ENCODE peak calls at places on chromosomes 7 and 10, in seven cellular contexts. E, L, M, V, Z, F and O are unnamed samples.
A peak's percentile ranks its signal among the peaks of the same experiment; 100 is the strongest.

GRCh38 chr10:72425133-72425532 is 70.4 kb upstream of the DNAJB12 start:
- DNase-seq in E (no peak), L (no peak), M (no peak), V (no peak), Z (no peak), F (no peak), O (no peak)

GRCh38 chr10:4770766-4771553 is 55.0 kb upstream of the AKR1E2 start:
- DNase-seq in E (no peak), L (no peak), M (peak; percentile 77), V (no peak), Z (no peak), F (no peak), O (peak; percentile 98)

GRCh38 chr10:97718659-97719142 is 5.2 kb downstream of the MARVELD1 start:
- DNase-seq in E (no peak), L (no peak), M (no peak), V (no peak), Z (no peak), F (peak; percentile 94), O (peak; percentile 99)

GRCh38 chr7:132456418-132456817 is 119.9 kb downstream of the PLXNA4 start:
- DNase-seq in E (no peak), L (no peak), M (no peak), V (no peak), Z (no peak), F (no peak), O (no peak)

GRCh38 chr7:80942261-80943041 is 23.6 kb upstream of the SEMA3C start:
- DNase-seq in E (no peak), L (peak; percentile 37), M (peak; percentile 97), V (peak; percentile 35), Z (no peak), F (peak; percentile 31), O (peak; percentile 100)

GRCh38 chr7:79221211-79221610 is 232.3 kb downstream of the MAGI2 start:
- DNase-seq in E (no peak), L (no peak), M (no peak), V (no peak), Z (no peak), F (peak; percentile 44), O (no peak)

GRCh38 chr10:71982269-71983178 is 18.3 kb downstream of the CHST3 start:
- DNase-seq in E (no peak), L (no peak), M (no peak), V (no peak), Z (no peak), F (no peak), O (no peak)

GRCh38 chr10:24320373-24320772 is 111.4 kb downstream of the KIAA1217 start:
- DNase-seq in E (no peak), L (no peak), M (no peak), V (no peak), Z (no peak), F (no peak), O (no peak)

GRCh38 chr7:43390601-43391000 is 192.3 kb upstream of the STK17A start:
- DNase-seq in E (no peak), L (no peak), M (no peak), V (no peak), Z (no peak), F (no peak), O (no peak)

GRCh38 chr10:110487411-110488123 is 10.1 kb upstream of the DUSP5 start:
- DNase-seq in E (no peak), L (no peak), M (no peak), V (no peak), Z (no peak), F (no peak), O (peak; percentile 44)

GRCh38 chr10:113493943-113494342 is 58.9 kb upstream of the HABP2 start:
- DNase-seq in E (no peak), L (no peak), M (no peak), V (no peak), Z (no peak), F (no peak), O (peak; percentile 84)

GRCh38 chr7:48025630-48026029 is 3.3 kb downstream of the SUN3 start:
- DNase-seq in E (no peak), L (no peak), M (no peak), V (no peak), Z (no peak), F (no peak), O (peak; percentile 74)

GRCh38 chr10:96122824-96123223 is 7.3 kb upstream of the ZNF518A start:
- DNase-seq in E (no peak), L (no peak), M (no peak), V (no peak), Z (no peak), F (no peak), O (peak; percentile 37)

GRCh38 chr10:70343712-70344111 is 38.7 kb downstream of the LRRC20 start:
- DNase-seq in E (no peak), L (no peak), M (no peak), V (peak; percentile 33), Z (no peak), F (no peak), O (no peak)

GRCh38 chr7:84154991-84155781 is 39.4 kb downstream of the SEMA3A start:
- DNase-seq in E (no peak), L (no peak), M (no peak), V (no peak), Z (no peak), F (no peak), O (no peak)

GRCh38 chr10:28201666-28202400 is 101.0 kb downstream of the MPP7 start:
- DNase-seq in E (no peak), L (no peak), M (no peak), V (no peak), Z (no peak), F (no peak), O (no peak)

GRCh38 chr10:61643316-61643751 is 19.4 kb upstream of the CABCOCO1 start:
- DNase-seq in E (no peak), L (no peak), M (peak; percentile 58), V (no peak), Z (no peak), F (no peak), O (peak; percentile 55)

GRCh38 chr7:149785402-149785801 is 12.0 kb upstream of the ZNF467 start:
- DNase-seq in E (no peak), L (no peak), M (no peak), V (no peak), Z (no peak), F (no peak), O (no peak)

GRCh38 chr10:70729763-70730357 is 55.3 kb downstream of the TBATA start:
- DNase-seq in E (no peak), L (no peak), M (no peak), V (no peak), Z (no peak), F (peak; percentile 14), O (no peak)

GRCh38 chr7:94649313-94649924 is 6.5 kb downstream of the SGCE start:
- DNase-seq in E (no peak), L (no peak), M (no peak), V (no peak), Z (peak; percentile 44), F (no peak), O (no peak)

GRCh38 chr10:69045441-69046300 is 42.2 kb upstream of the SRGN start:
- DNase-seq in E (no peak), L (no peak), M (peak; percentile 17), V (no peak), Z (peak; percentile 72), F (no peak), O (peak; percentile 98)

GRCh38 chr7:13226385-13226784 is 539.0 kb downstream of the ARL4A start:
- DNase-seq in E (no peak), L (no peak), M (no peak), V (no peak), Z (no peak), F (no peak), O (no peak)
- H3K4me3 ChIP-seq in E (no peak overlapping the region), L (no peak overlapping the region), M (no peak overlapping the region), V (no peak overlapping the region), Z (no peak overlapping the region), F (no peak overlapping the region), O (no peak overlapping the region)

GRCh38 chr7:55420535-55420934 is 55.4 kb downstream of the LANCL2 start:
- DNase-seq in E (no peak), L (no peak), M (peak; percentile 73), V (no peak), Z (no peak), F (no peak), O (no peak)

GRCh38 chr7:55425141-55425752 is 60.1 kb downstream of the LANCL2 start:
- DNase-seq in E (no peak), L (no peak), M (no peak), V (no peak), Z (no peak), F (no peak), O (no peak)

GRCh38 chr7:55423891-55424290 is 58.8 kb downstream of the LANCL2 start:
- DNase-seq in E (no peak), L (no peak), M (no peak), V (no peak), Z (no peak), F (no peak), O (no peak)

GRCh38 chr7:55426676-55427075 is 61.5 kb downstream of the LANCL2 start:
- DNase-seq in E (no peak), L (no peak), M (no peak), V (no peak), Z (no peak), F (no peak), O (peak; percentile 6)

GRCh38 chr7:55423277-55423711 is 58.2 kb downstream of the LANCL2 start:
- DNase-seq in E (no peak), L (no peak), M (peak; percentile 39), V (no peak), Z (no peak), F (no peak), O (peak; percentile 17)
- TF ChIP-seq CTCF in E (no peak), L (no peak), M (peak; percentile 63), V (no peak), Z (no peak), F (no peak), O (no peak)

GRCh38 chr7:22723171-22723601 is 3.8 kb upstream of the IL6 start:
- DNase-seq in E (no peak), L (peak; percentile 83), M (peak; percentile 39), V (peak; percentile 84), Z (no peak), F (peak; percentile 35), O (no peak)
- H3K4me3 ChIP-seq in E (no peak overlapping the region), L (peak overlapping the region; percentile 18), M (no peak overlapping the region), V (no peak overlapping the region), Z (no peak overlapping the region), F (no peak overlapping the region), O (no peak overlapping the region)

GRCh38 chr7:90244565-90244908 is 437 bp upstream of the CFAP69 start:
- DNase-seq in E (no peak), L (no peak), M (no peak), V (no peak), Z (no peak), F (no peak), O (no peak)

GRCh38 chr7:90246184-90246583 is 1.2 kb downstream of the CFAP69 start:
- DNase-seq in E (no peak), L (no peak), M (no peak), V (peak; percentile 8), Z (no peak), F (no peak), O (no peak)

GRCh38 chr7:90242369-90243168 is 2.4 kb upstream of the CFAP69 start:
- DNase-seq in E (no peak), L (no peak), M (no peak), V (no peak), Z (peak; percentile 66), F (no peak), O (no peak)

GRCh38 chr7:90248706-90249105 is 3.7 kb downstream of the CFAP69 start:
- DNase-seq in E (no peak), L (no peak), M (no peak), V (no peak), Z (no peak), F (no peak), O (no peak)

GRCh38 chr7:90244909-90245841 is at the start of gene CFAP69:
- DNase-seq in E (peak; percentile 88), L (peak; percentile 93), M (peak; percentile 88), V (peak; percentile 92), Z (peak; percentile 86), F (peak; percentile 94), O (peak; percentile 71)
- TF ChIP-seq CTCF in E (peak; percentile 29), L (peak; percentile 59), M (peak; percentile 68), V (peak; percentile 25), Z (peak; percentile 13), F (peak; percentile 25), O (peak; percentile 50)